ENCODE peak calls at places on chromosome 3, in five cellular contexts. One of them, this sample, is unnamed.
A peak's percentile ranks its signal among the peaks of the same experiment; 100 is the strongest.

GRCh38 chr3:72258366-72258765 is 473.4 kb upstream of the PROK2 start:
- DNase-seq in endodermal cell: no peak
- DNase-seq in stomach: no peak
- DNase-seq in WERI-Rb-1: no peak
- DNase-seq in suprapubic skin: no peak
- DNase-seq in this sample: no peak

GRCh38 chr3:102207173-102207572 is 227.6 kb upstream of the ZPLD1 start:
- DNase-seq in endodermal cell: no peak
- DNase-seq in stomach: no peak
- DNase-seq in WERI-Rb-1: no peak
- DNase-seq in suprapubic skin: no peak
- DNase-seq in this sample: no peak

GRCh38 chr3:182793663-182794454 is 555 bp downstream of the ATP11B start:
- DNase-seq in endodermal cell: peak; percentile 81
- DNase-seq in stomach: peak; percentile 47
- DNase-seq in WERI-Rb-1: peak; percentile 18
- DNase-seq in suprapubic skin: no peak
- DNase-seq in this sample: peak; percentile 86

GRCh38 chr3:81823882-81824395 is 62.5 kb upstream of the GBE1 start:
- DNase-seq in endodermal cell: no peak
- DNase-seq in stomach: no peak
- DNase-seq in WERI-Rb-1: no peak
- DNase-seq in suprapubic skin: no peak
- DNase-seq in this sample: no peak

GRCh38 chr3:128618398-128618726 is 32.3 kb downstream of the RPN1 start:
- DNase-seq in endodermal cell: no peak
- DNase-seq in stomach: no peak
- DNase-seq in WERI-Rb-1: no peak
- DNase-seq in suprapubic skin: no peak
- DNase-seq in this sample: no peak

GRCh38 chr3:46406786-46407611 is at the start of the genes CCR5AS and CCRL2:
- DNase-seq in endodermal cell: no peak
- DNase-seq in stomach: peak; percentile 84
- DNase-seq in WERI-Rb-1: no peak
- DNase-seq in suprapubic skin: no peak
- DNase-seq in this sample: no peak

GRCh38 chr3:159775372-159775961 is 213.2 kb upstream of the IL12A start:
- DNase-seq in endodermal cell: peak; percentile 87
- DNase-seq in stomach: no peak
- DNase-seq in WERI-Rb-1: no peak
- DNase-seq in suprapubic skin: no peak
- DNase-seq in this sample: no peak

GRCh38 chr3:143063018-143063417 is 56.6 kb upstream of the CHST2 start:
- DNase-seq in endodermal cell: no peak
- DNase-seq in stomach: no peak
- DNase-seq in WERI-Rb-1: no peak
- DNase-seq in suprapubic skin: no peak
- DNase-seq in this sample: no peak

GRCh38 chr3:59862686-59863085 is 812.9 kb upstream of the CFAP20DC start:
- DNase-seq in endodermal cell: no peak
- DNase-seq in stomach: no peak
- DNase-seq in WERI-Rb-1: no peak
- DNase-seq in suprapubic skin: no peak
- DNase-seq in this sample: no peak

GRCh38 chr3:13204177-13204581 is 130.9 kb upstream of the IQSEC1 start:
- DNase-seq in endodermal cell: peak; percentile 41
- DNase-seq in stomach: no peak
- DNase-seq in WERI-Rb-1: no peak
- DNase-seq in suprapubic skin: no peak
- DNase-seq in this sample: no peak

GRCh38 chr3:120506828-120507774 is 56.3 kb upstream of the FSTL1 start:
- DNase-seq in endodermal cell: peak; percentile 68
- DNase-seq in stomach: no peak
- DNase-seq in WERI-Rb-1: peak; percentile 54
- DNase-seq in suprapubic skin: no peak
- DNase-seq in this sample: peak; percentile 66

GRCh38 chr3:188431553-188431952 is 277.6 kb downstream of the LPP start:
- DNase-seq in endodermal cell: no peak
- DNase-seq in stomach: no peak
- DNase-seq in WERI-Rb-1: no peak
- DNase-seq in suprapubic skin: no peak
- DNase-seq in this sample: no peak

DNA sequence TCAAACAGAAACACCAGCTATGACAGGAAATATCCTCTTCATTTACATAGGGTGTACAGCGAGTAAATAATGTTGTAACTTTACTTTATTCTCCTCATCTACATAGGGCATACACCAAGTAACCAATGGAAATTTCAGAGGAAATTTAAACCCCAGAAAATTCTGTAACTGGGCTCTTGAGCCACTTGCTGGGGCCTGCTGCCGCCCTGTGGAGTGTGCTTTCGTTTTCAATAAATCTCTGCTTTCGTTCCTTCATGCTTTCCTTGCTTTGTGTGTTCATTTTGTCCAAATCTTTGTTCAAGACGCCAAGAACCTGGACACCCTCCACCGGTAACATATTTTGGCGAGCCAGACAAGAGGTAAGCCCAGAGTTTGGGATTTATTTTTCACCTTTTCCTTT is 990.4 kb upstream of the CADM2 start:
- DNase-seq in endodermal cell: no peak
- DNase-seq in stomach: no peak
- DNase-seq in WERI-Rb-1: no peak
- DNase-seq in suprapubic skin: no peak
- DNase-seq in this sample: no peak
- TF ChIP-seq CTCF in endodermal cell: no peak
- TF ChIP-seq CTCF in stomach: no peak
- TF ChIP-seq CTCF in WERI-Rb-1: no peak
- TF ChIP-seq CTCF in suprapubic skin: no peak
- TF ChIP-seq CTCF in this sample: peak; percentile 19

GRCh38 chr3:9727041-9727595 is 4.4 kb upstream of the BRPF1 start:
- DNase-seq in endodermal cell: peak; percentile 91
- DNase-seq in stomach: no peak
- DNase-seq in WERI-Rb-1: peak; percentile 33
- DNase-seq in suprapubic skin: no peak
- DNase-seq in this sample: no peak
- TF ChIP-seq CTCF in endodermal cell: peak; percentile 87
- TF ChIP-seq CTCF in stomach: no peak
- TF ChIP-seq CTCF in WERI-Rb-1: peak; percentile 60
- TF ChIP-seq CTCF in suprapubic skin: no peak
- TF ChIP-seq CTCF in this sample: peak; percentile 17

GRCh38 chr3:139909836-139910235 is 25.1 kb upstream of the CLSTN2 start:
- DNase-seq in endodermal cell: no peak
- DNase-seq in stomach: no peak
- DNase-seq in WERI-Rb-1: no peak
- DNase-seq in suprapubic skin: no peak
- DNase-seq in this sample: no peak

GRCh38 chr3:139906441-139906840 is 28.5 kb upstream of the CLSTN2 start:
- DNase-seq in endodermal cell: peak; percentile 77
- DNase-seq in stomach: no peak
- DNase-seq in WERI-Rb-1: no peak
- DNase-seq in suprapubic skin: no peak
- DNase-seq in this sample: no peak
- TF ChIP-seq CTCF in endodermal cell: no peak
- TF ChIP-seq CTCF in stomach: no peak
- TF ChIP-seq CTCF in WERI-Rb-1: no peak
- TF ChIP-seq CTCF in suprapubic skin: no peak
- TF ChIP-seq CTCF in this sample: no peak

DNA sequence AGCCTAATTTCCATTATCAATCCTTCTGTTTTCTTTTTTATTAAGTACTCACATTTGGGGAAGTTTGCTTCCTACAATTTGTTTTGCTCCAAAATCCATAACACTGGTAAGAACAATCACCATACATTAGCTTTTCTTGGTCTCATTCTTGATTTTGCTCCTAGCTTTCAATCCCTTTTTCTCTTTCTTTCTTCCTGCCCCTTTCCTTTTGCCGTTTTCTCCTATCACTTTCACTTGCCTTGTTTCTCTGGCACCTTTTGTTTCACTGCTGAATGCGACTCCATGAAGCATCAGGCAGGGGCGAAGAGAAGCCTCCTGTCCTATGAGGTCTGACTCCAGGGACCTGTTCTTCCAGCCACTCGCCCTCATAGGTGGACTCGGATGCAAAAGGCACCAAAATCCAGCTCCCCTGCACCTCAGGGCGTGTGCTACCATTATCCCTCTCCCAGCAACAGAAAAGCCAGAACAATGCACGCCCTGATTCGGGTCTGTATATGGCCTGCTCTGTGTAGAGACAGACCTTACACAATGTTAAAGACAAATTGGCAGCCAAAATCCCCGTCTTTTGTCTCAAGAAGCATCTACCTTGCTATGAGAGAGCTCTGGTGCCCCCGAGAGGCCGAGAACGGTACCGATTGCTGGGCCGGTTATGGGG is 462.0 kb upstream of the PPP2R3A start:
- DNase-seq in endodermal cell: peak; percentile 97
- DNase-seq in stomach: peak; percentile 55
- DNase-seq in WERI-Rb-1: peak; percentile 88
- DNase-seq in suprapubic skin: no peak
- DNase-seq in this sample: no peak
- TF ChIP-seq CTCF in endodermal cell: peak; percentile 90
- TF ChIP-seq CTCF in stomach: no peak
- TF ChIP-seq CTCF in WERI-Rb-1: peak; percentile 80
- TF ChIP-seq CTCF in suprapubic skin: no peak
- TF ChIP-seq CTCF in this sample: peak; percentile 70

DNA sequence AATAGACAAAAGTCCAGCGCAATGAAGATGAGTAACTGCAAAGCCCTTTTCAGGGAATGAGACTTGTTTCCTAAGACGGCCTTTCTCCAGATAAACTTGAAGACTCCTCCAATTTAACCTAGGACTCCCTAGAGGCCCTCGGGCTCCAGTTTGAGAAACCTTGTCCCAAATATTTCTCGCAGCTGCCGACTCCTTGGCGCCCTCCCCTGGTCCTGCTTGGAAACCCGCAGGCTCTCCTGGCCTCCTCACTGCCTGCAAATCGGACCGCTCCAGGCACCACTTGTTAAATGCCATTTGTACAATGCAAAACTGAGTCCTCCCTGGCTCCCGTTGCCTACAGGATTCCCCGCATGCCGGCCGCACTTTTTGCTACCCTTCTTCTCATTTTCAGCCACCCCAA is 36.8 kb downstream of the MUC4 start:
- DNase-seq in endodermal cell: peak; percentile 93
- DNase-seq in stomach: no peak
- DNase-seq in WERI-Rb-1: peak; percentile 41
- DNase-seq in suprapubic skin: no peak
- DNase-seq in this sample: no peak
- TF ChIP-seq CTCF in endodermal cell: peak; percentile 82
- TF ChIP-seq CTCF in stomach: no peak
- TF ChIP-seq CTCF in WERI-Rb-1: peak; percentile 55
- TF ChIP-seq CTCF in suprapubic skin: no peak
- TF ChIP-seq CTCF in this sample: peak; percentile 50

This sample was measured in osteocyte.